ENCODE peak calls at places on chromosomes 3 and 15, in five cellular contexts. One of them, this sample, is unnamed.

GRCh38 chr15:71892335-71892734 is 82.0 kb downstream of the NR2E3 start:
- DNase-seq in nephron progenitor cell: no peak
- DNase-seq in AG04449: no peak
- DNase-seq in lower leg skin: no peak
- DNase-seq in keratinocyte: no peak
- DNase-seq in this sample: no peak

GRCh38 chr3:20104167-20104661 is 64.0 kb downstream of the KAT2B start:
- DNase-seq in keratinocyte: no peak
- DNase-seq in AG04449: no peak
- DNase-seq in nephron progenitor cell: no peak
- DNase-seq in lower leg skin: peak; percentile 16
- DNase-seq in this sample: peak; percentile 14

GRCh38 chr15:76626611-76627010 is 278.5 kb downstream of the SCAPER start:
- DNase-seq in lower leg skin: no peak
- DNase-seq in keratinocyte: no peak
- DNase-seq in nephron progenitor cell: no peak
- DNase-seq in AG04449: no peak
- DNase-seq in this sample: no peak

GRCh38 chr3:126111566-126112475 is 27.9 kb upstream of the SLC41A3 start:
- DNase-seq in AG04449: no peak
- DNase-seq in lower leg skin: no peak
- DNase-seq in nephron progenitor cell: no peak
- DNase-seq in keratinocyte: no peak
- DNase-seq in this sample: no peak

GRCh38 chr3:181025204-181025603 is 35.7 kb upstream of the DNAJC19 start:
- DNase-seq in nephron progenitor cell: no peak
- DNase-seq in lower leg skin: no peak
- DNase-seq in AG04449: no peak
- DNase-seq in keratinocyte: no peak
- DNase-seq in this sample: no peak

GRCh38 chr3:48403533-48404439 is 26.1 kb downstream of the PLXNB1 start:
- DNase-seq in keratinocyte: no peak
- DNase-seq in nephron progenitor cell: no peak
- DNase-seq in lower leg skin: peak; percentile 15
- DNase-seq in AG04449: no peak
- DNase-seq in this sample: peak; percentile 17

GRCh38 chr3:47005212-47006144 is 26.0 kb downstream of the NBEAL2 start:
- DNase-seq in keratinocyte: no peak
- DNase-seq in AG04449: no peak
- DNase-seq in nephron progenitor cell: no peak
- DNase-seq in lower leg skin: no peak
- DNase-seq in this sample: no peak

GRCh38 chr3:7800006-7800780 is 701.4 kb upstream of the LMCD1 start:
- DNase-seq in AG04449: no peak
- DNase-seq in keratinocyte: no peak
- DNase-seq in lower leg skin: no peak
- DNase-seq in nephron progenitor cell: no peak
- DNase-seq in this sample: no peak

GRCh38 chr3:132595036-132595435 is 2.0 kb upstream of the ACKR4 start:
- DNase-seq in nephron progenitor cell: no peak
- DNase-seq in keratinocyte: peak; percentile 52
- DNase-seq in lower leg skin: no peak
- DNase-seq in AG04449: peak; percentile 59
- DNase-seq in this sample: no peak

GRCh38 chr3:89625945-89626344 is 518.5 kb downstream of the EPHA3 start:
- DNase-seq in nephron progenitor cell: no peak
- DNase-seq in keratinocyte: no peak
- DNase-seq in lower leg skin: no peak
- DNase-seq in AG04449: no peak
- DNase-seq in this sample: no peak

GRCh38 chr3:25455316-25456232 is 27.5 kb downstream of the RARB start:
- DNase-seq in AG04449: no peak
- DNase-seq in keratinocyte: no peak
- DNase-seq in lower leg skin: no peak
- DNase-seq in nephron progenitor cell: peak; percentile 34
- DNase-seq in this sample: no peak

GRCh38 chr15:76140069-76140454 is 80.3 kb downstream of the TMEM266 start:
- DNase-seq in nephron progenitor cell: no peak
- DNase-seq in keratinocyte: no peak
- DNase-seq in lower leg skin: no peak
- DNase-seq in AG04449: no peak
- DNase-seq in this sample: no peak

GRCh38 chr15:48794697-48795134 is 16.2 kb downstream of the CEP152 start:
- DNase-seq in lower leg skin: no peak
- DNase-seq in nephron progenitor cell: no peak
- DNase-seq in AG04449: no peak
- DNase-seq in keratinocyte: no peak
- DNase-seq in this sample: peak; percentile 59

GRCh38 chr15:39140060-39140604 is 440.7 kb upstream of the THBS1 start:
- DNase-seq in nephron progenitor cell: no peak
- DNase-seq in lower leg skin: no peak
- DNase-seq in AG04449: peak; percentile 97
- DNase-seq in keratinocyte: peak; percentile 21
- DNase-seq in this sample: no peak

GRCh38 chr3:194768586-194768985 is 82.9 kb downstream of the FAM43A start:
- DNase-seq in keratinocyte: no peak
- DNase-seq in AG04449: no peak
- DNase-seq in lower leg skin: no peak
- DNase-seq in nephron progenitor cell: no peak
- DNase-seq in this sample: no peak

GRCh38 chr15:31274496-31275330 is 51.9 kb upstream of the KLF13 start:
- DNase-seq in nephron progenitor cell: no peak
- DNase-seq in AG04449: no peak
- DNase-seq in lower leg skin: no peak
- DNase-seq in keratinocyte: no peak
- DNase-seq in this sample: peak; percentile 23

GRCh38 chr3:39279745-39280517 is at the start of gene CX3CR1:
- DNase-seq in lower leg skin: no peak
- DNase-seq in keratinocyte: no peak
- DNase-seq in nephron progenitor cell: no peak
- DNase-seq in AG04449: no peak
- DNase-seq in this sample: no peak
- TF ChIP-seq CTCF in lower leg skin: no peak
- TF ChIP-seq CTCF in keratinocyte: no peak
- TF ChIP-seq CTCF in nephron progenitor cell: no peak
- TF ChIP-seq CTCF in AG04449: no peak
- TF ChIP-seq CTCF in this sample: no peak

GRCh38 chr3:43106293-43106628 is 382 bp upstream of the POMGNT2 start:
- DNase-seq in AG04449: no peak
- DNase-seq in keratinocyte: no peak
- DNase-seq in nephron progenitor cell: no peak
- DNase-seq in lower leg skin: no peak
- DNase-seq in this sample: no peak

GRCh38 chr3:43104039-43104438 is 1.8 kb downstream of the POMGNT2 start:
- DNase-seq in nephron progenitor cell: no peak
- DNase-seq in AG04449: no peak
- DNase-seq in keratinocyte: no peak
- DNase-seq in lower leg skin: no peak
- DNase-seq in this sample: no peak

GRCh38 chr3:43105224-43105596 is 669 bp downstream of the POMGNT2 start:
- DNase-seq in lower leg skin: no peak
- DNase-seq in nephron progenitor cell: no peak
- DNase-seq in AG04449: no peak
- DNase-seq in keratinocyte: no peak
- DNase-seq in this sample: no peak

GRCh38 chr3:43104786-43105185 is 1.1 kb downstream of the POMGNT2 start:
- DNase-seq in lower leg skin: no peak
- DNase-seq in keratinocyte: no peak
- DNase-seq in nephron progenitor cell: no peak
- DNase-seq in AG04449: no peak
- DNase-seq in this sample: no peak

GRCh38 chr3:43105597-43106292 is at the start of gene POMGNT2:
- DNase-seq in nephron progenitor cell: peak; percentile 95
- DNase-seq in AG04449: no peak
- DNase-seq in lower leg skin: peak; percentile 83
- DNase-seq in keratinocyte: peak; percentile 35
- DNase-seq in this sample: peak; percentile 91
- TF ChIP-seq CTCF in nephron progenitor cell: no peak
- TF ChIP-seq CTCF in AG04449: no peak
- TF ChIP-seq CTCF in lower leg skin: no peak
- TF ChIP-seq CTCF in keratinocyte: no peak
- TF ChIP-seq CTCF in this sample: no peak

GRCh38 chr3:38343797-38344594 is 2.6 kb upstream of the XYLB start:
- DNase-seq in nephron progenitor cell: no peak
- DNase-seq in AG04449: no peak
- DNase-seq in keratinocyte: no peak
- DNase-seq in lower leg skin: no peak
- DNase-seq in this sample: no peak
- TF ChIP-seq CTCF in nephron progenitor cell: no peak
- TF ChIP-seq CTCF in AG04449: no peak
- TF ChIP-seq CTCF in keratinocyte: no peak
- TF ChIP-seq CTCF in lower leg skin: no peak
- TF ChIP-seq CTCF in this sample: no peak

GRCh38 chr15:41972341-41973237 is at the start of gene EHD4:
- DNase-seq in keratinocyte: peak; percentile 95
- DNase-seq in lower leg skin: peak; percentile 99
- DNase-seq in AG04449: peak; percentile 89
- DNase-seq in nephron progenitor cell: peak; percentile 96
- DNase-seq in this sample: peak; percentile 96
- TF ChIP-seq CTCF in keratinocyte: peak; percentile 14
- TF ChIP-seq CTCF in lower leg skin: no peak
- TF ChIP-seq CTCF in AG04449: peak; percentile 34
- TF ChIP-seq CTCF in nephron progenitor cell: peak; percentile 16
- TF ChIP-seq CTCF in this sample: peak; percentile 19

GRCh38 chr3:134339331-134339730 is 34.9 kb downstream of the AMOTL2 start:
- DNase-seq in lower leg skin: no peak
- DNase-seq in AG04449: no peak
- DNase-seq in keratinocyte: no peak
- DNase-seq in nephron progenitor cell: no peak
- DNase-seq in this sample: no peak
- TF ChIP-seq CTCF in lower leg skin: no peak
- TF ChIP-seq CTCF in AG04449: no peak
- TF ChIP-seq CTCF in keratinocyte: peak; percentile 26
- TF ChIP-seq CTCF in nephron progenitor cell: no peak
- TF ChIP-seq CTCF in this sample: no peak

GRCh38 chr3:179512398-179512797 is 50.3 kb upstream of the ACTL6A start:
- DNase-seq in keratinocyte: no peak
- DNase-seq in lower leg skin: no peak
- DNase-seq in nephron progenitor cell: no peak
- DNase-seq in AG04449: no peak
- DNase-seq in this sample: no peak

GRCh38 chr3:179509701-179510100 is 53.0 kb upstream of the ACTL6A start:
- DNase-seq in AG04449: no peak
- DNase-seq in nephron progenitor cell: no peak
- DNase-seq in lower leg skin: no peak
- DNase-seq in keratinocyte: no peak
- DNase-seq in this sample: no peak

GRCh38 chr3:179510496-179510895 is 52.2 kb upstream of the ACTL6A start:
- DNase-seq in nephron progenitor cell: no peak
- DNase-seq in AG04449: no peak
- DNase-seq in lower leg skin: no peak
- DNase-seq in keratinocyte: no peak
- DNase-seq in this sample: no peak

GRCh38 chr3:179513867-179514266 is 48.9 kb upstream of the ACTL6A start:
- DNase-seq in AG04449: no peak
- DNase-seq in lower leg skin: no peak
- DNase-seq in nephron progenitor cell: no peak
- DNase-seq in keratinocyte: no peak
- DNase-seq in this sample: no peak
- TF ChIP-seq CTCF in AG04449: no peak
- TF ChIP-seq CTCF in lower leg skin: no peak
- TF ChIP-seq CTCF in nephron progenitor cell: no peak
- TF ChIP-seq CTCF in keratinocyte: no peak
- TF ChIP-seq CTCF in this sample: no peak

GRCh38 chr15:55562601-55563000 is 25.5 kb downstream of the PYGO1 start:
- DNase-seq in nephron progenitor cell: no peak
- DNase-seq in lower leg skin: no peak
- DNase-seq in keratinocyte: no peak
- DNase-seq in AG04449: no peak
- DNase-seq in this sample: no peak

GRCh38 chr15:55564347-55565145 is 23.6 kb downstream of the PYGO1 start:
- DNase-seq in keratinocyte: no peak
- DNase-seq in lower leg skin: no peak
- DNase-seq in AG04449: no peak
- DNase-seq in nephron progenitor cell: no peak
- DNase-seq in this sample: no peak
- TF ChIP-seq CTCF in keratinocyte: peak; percentile 33
- TF ChIP-seq CTCF in lower leg skin: no peak
- TF ChIP-seq CTCF in AG04449: no peak
- TF ChIP-seq CTCF in nephron progenitor cell: no peak
- TF ChIP-seq CTCF in this sample: no peak

DNA sequence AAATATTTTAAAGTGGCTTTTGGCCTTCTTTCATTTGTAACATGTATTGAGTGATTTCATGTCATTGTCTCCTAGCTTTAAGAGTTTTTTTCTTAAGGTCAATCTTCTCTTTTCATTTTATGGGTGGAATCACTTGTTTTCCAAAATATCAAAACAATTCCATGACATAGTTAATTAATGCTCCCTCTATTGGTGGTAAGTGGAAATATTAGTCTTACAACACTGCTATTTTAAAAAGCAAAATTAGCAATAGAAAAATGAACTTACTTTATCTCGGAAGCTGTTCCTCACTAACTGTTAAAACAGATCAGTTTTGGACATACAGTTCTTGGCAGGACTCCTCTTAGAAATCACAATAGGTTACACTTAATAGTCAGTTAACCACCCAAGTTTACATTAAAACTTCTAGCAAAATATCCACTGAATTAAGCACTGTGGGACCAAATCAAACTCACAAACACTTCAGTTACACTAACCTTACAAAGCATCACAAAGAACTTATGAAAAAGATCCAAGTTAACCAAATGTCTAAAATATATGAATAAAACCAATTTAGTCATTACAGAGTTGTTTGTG is 42.4 kb downstream of the TIGIT start:
- DNase-seq in nephron progenitor cell: no peak
- DNase-seq in lower leg skin: no peak
- DNase-seq in AG04449: no peak
- DNase-seq in keratinocyte: no peak
- DNase-seq in this sample: no peak
- TF ChIP-seq CTCF in nephron progenitor cell: peak; percentile 34
- TF ChIP-seq CTCF in lower leg skin: no peak
- TF ChIP-seq CTCF in AG04449: peak; percentile 20
- TF ChIP-seq CTCF in keratinocyte: peak; percentile 3
- TF ChIP-seq CTCF in this sample: peak; percentile 8

GRCh38 chr3:128317101-128317697 is 149.5 kb downstream of the DNAJB8 start:
- DNase-seq in nephron progenitor cell: no peak
- DNase-seq in lower leg skin: no peak
- DNase-seq in keratinocyte: no peak
- DNase-seq in AG04449: no peak
- DNase-seq in this sample: no peak

GRCh38 chr3:128318275-128318920 is 148.3 kb downstream of the DNAJB8 start:
- DNase-seq in nephron progenitor cell: no peak
- DNase-seq in keratinocyte: no peak
- DNase-seq in lower leg skin: no peak
- DNase-seq in AG04449: no peak
- DNase-seq in this sample: no peak

GRCh38 chr3:128319107-128319506 is 147.6 kb downstream of the DNAJB8 start:
- DNase-seq in lower leg skin: no peak
- DNase-seq in nephron progenitor cell: no peak
- DNase-seq in AG04449: no peak
- DNase-seq in keratinocyte: no peak
- DNase-seq in this sample: no peak

GRCh38 chr3:128316456-128316855 is 150.2 kb downstream of the DNAJB8 start:
- DNase-seq in nephron progenitor cell: no peak
- DNase-seq in lower leg skin: peak; percentile 31
- DNase-seq in keratinocyte: no peak
- DNase-seq in AG04449: no peak
- DNase-seq in this sample: no peak

GRCh38 chr3:128317698-128318231 is 148.9 kb downstream of the DNAJB8 start:
- DNase-seq in nephron progenitor cell: no peak
- DNase-seq in keratinocyte: no peak
- DNase-seq in AG04449: no peak
- DNase-seq in lower leg skin: no peak
- DNase-seq in this sample: no peak
- TF ChIP-seq CTCF in nephron progenitor cell: no peak
- TF ChIP-seq CTCF in keratinocyte: no peak
- TF ChIP-seq CTCF in AG04449: no peak
- TF ChIP-seq CTCF in lower leg skin: no peak
- TF ChIP-seq CTCF in this sample: no peak

This sample was measured in GM13976.